ENCODE peak calls at places on chromosomes 5 and 9, in nine cellular contexts. One of them, this sample, is unnamed.

GRCh38 chr5:181265092-181265671 is 4.2 kb upstream of the TRIM52 start:
- DNase-seq in GM23338: no peak
- DNase-seq in endodermal cell: peak
- DNase-seq in SK-N-SH: no peak
- DNase-seq in uterus: no peak
- DNase-seq in CD4-positive, CD25-positive, alpha-beta regulatory T cell: no peak
- DNase-seq in neuronal stem cell: no peak
- DNase-seq in psoas muscle: no peak
- DNase-seq in H9: no peak
- DNase-seq in this sample: no peak

GRCh38 chr5:111299067-111299481 is 74.9 kb downstream of the CAMK4 start:
- DNase-seq in GM23338: peak
- DNase-seq in endodermal cell: no peak
- DNase-seq in SK-N-SH: no peak
- DNase-seq in uterus: no peak
- DNase-seq in CD4-positive, CD25-positive, alpha-beta regulatory T cell: no peak
- DNase-seq in neuronal stem cell: no peak
- DNase-seq in psoas muscle: no peak
- DNase-seq in H9: no peak
- DNase-seq in this sample: no peak

GRCh38 chr5:61030163-61030482 is 85.1 kb downstream of the NDUFAF2 start:
- DNase-seq in GM23338: no peak
- DNase-seq in endodermal cell: no peak
- DNase-seq in SK-N-SH: peak
- DNase-seq in uterus: no peak
- DNase-seq in CD4-positive, CD25-positive, alpha-beta regulatory T cell: no peak
- DNase-seq in neuronal stem cell: no peak
- DNase-seq in psoas muscle: no peak
- DNase-seq in H9: no peak
- DNase-seq in this sample: no peak

GRCh38 chr5:139746691-139747582 is 48.7 kb upstream of the PSD2 start:
- DNase-seq in GM23338: peak
- DNase-seq in endodermal cell: peak
- DNase-seq in SK-N-SH: peak
- DNase-seq in uterus: no peak
- DNase-seq in CD4-positive, CD25-positive, alpha-beta regulatory T cell: peak
- DNase-seq in neuronal stem cell: no peak
- DNase-seq in psoas muscle: no peak
- DNase-seq in H9: peak
- DNase-seq in this sample: peak

GRCh38 chr9:115992834-115993233 is 160.8 kb upstream of the PAPPA start:
- DNase-seq in GM23338: peak
- DNase-seq in endodermal cell: no peak
- DNase-seq in SK-N-SH: no peak
- DNase-seq in uterus: no peak
- DNase-seq in CD4-positive, CD25-positive, alpha-beta regulatory T cell: no peak
- DNase-seq in neuronal stem cell: no peak
- DNase-seq in psoas muscle: no peak
- DNase-seq in H9: no peak
- DNase-seq in this sample: no peak

GRCh38 chr9:88497224-88497623 is 37.8 kb upstream of the NXNL2 start:
- DNase-seq in GM23338: no peak
- DNase-seq in endodermal cell: no peak
- DNase-seq in SK-N-SH: no peak
- DNase-seq in uterus: no peak
- DNase-seq in CD4-positive, CD25-positive, alpha-beta regulatory T cell: no peak
- DNase-seq in neuronal stem cell: no peak
- DNase-seq in psoas muscle: no peak
- DNase-seq in H9: no peak
- DNase-seq in this sample: no peak

GRCh38 chr9:114616684-114617520 is 5.8 kb downstream of the TMEM268 start:
- DNase-seq in GM23338: no peak
- DNase-seq in endodermal cell: no peak
- DNase-seq in SK-N-SH: no peak
- DNase-seq in uterus: peak
- DNase-seq in CD4-positive, CD25-positive, alpha-beta regulatory T cell: no peak
- DNase-seq in neuronal stem cell: no peak
- DNase-seq in psoas muscle: peak
- DNase-seq in H9: no peak
- DNase-seq in this sample: no peak

GRCh38 chr5:154034944-154035343 is 3.8 kb downstream of the FAM114A2 start:
- DNase-seq in GM23338: no peak
- DNase-seq in endodermal cell: no peak
- DNase-seq in SK-N-SH: no peak
- DNase-seq in uterus: no peak
- DNase-seq in CD4-positive, CD25-positive, alpha-beta regulatory T cell: no peak
- DNase-seq in neuronal stem cell: no peak
- DNase-seq in psoas muscle: no peak
- DNase-seq in H9: no peak
- DNase-seq in this sample: no peak

GRCh38 chr5:160434022-160434531 is 12.4 kb downstream of the PTTG1 start:
- DNase-seq in GM23338: peak
- DNase-seq in endodermal cell: peak
- DNase-seq in SK-N-SH: no peak
- DNase-seq in uterus: no peak
- DNase-seq in CD4-positive, CD25-positive, alpha-beta regulatory T cell: no peak
- DNase-seq in neuronal stem cell: peak
- DNase-seq in psoas muscle: no peak
- DNase-seq in H9: peak
- DNase-seq in this sample: no peak

GRCh38 chr9:79221084-79221483 is 350.7 kb upstream of the TLE4 start:
- DNase-seq in GM23338: no peak
- DNase-seq in endodermal cell: no peak
- DNase-seq in SK-N-SH: no peak
- DNase-seq in uterus: no peak
- DNase-seq in CD4-positive, CD25-positive, alpha-beta regulatory T cell: no peak
- DNase-seq in neuronal stem cell: no peak
- DNase-seq in psoas muscle: no peak
- DNase-seq in H9: no peak
- DNase-seq in this sample: no peak

GRCh38 chr5:1437876-1438559 is 7.2 kb downstream of the SLC6A3 start:
- DNase-seq in GM23338: no peak
- DNase-seq in endodermal cell: peak
- DNase-seq in SK-N-SH: peak
- DNase-seq in uterus: no peak
- DNase-seq in CD4-positive, CD25-positive, alpha-beta regulatory T cell: no peak
- DNase-seq in neuronal stem cell: no peak
- DNase-seq in psoas muscle: no peak
- DNase-seq in H9: no peak
- DNase-seq in this sample: no peak

GRCh38 chr5:9626955-9627354 is 3.2 kb downstream of the TAS2R1 start:
- DNase-seq in GM23338: no peak
- DNase-seq in endodermal cell: no peak
- DNase-seq in SK-N-SH: peak
- DNase-seq in uterus: no peak
- DNase-seq in CD4-positive, CD25-positive, alpha-beta regulatory T cell: no peak
- DNase-seq in neuronal stem cell: no peak
- DNase-seq in psoas muscle: no peak
- DNase-seq in H9: no peak
- DNase-seq in this sample: no peak

GRCh38 chr5:168314735-168315411 is 23.4 kb downstream of the WWC1 start:
- DNase-seq in GM23338: peak
- DNase-seq in endodermal cell: peak
- DNase-seq in SK-N-SH: no peak
- DNase-seq in uterus: no peak
- DNase-seq in CD4-positive, CD25-positive, alpha-beta regulatory T cell: no peak
- DNase-seq in neuronal stem cell: no peak
- DNase-seq in psoas muscle: no peak
- DNase-seq in H9: peak
- DNase-seq in this sample: no peak

GRCh38 chr5:87876616-87877015 is 392.0 kb downstream of the TMEM161B start:
- DNase-seq in GM23338: no peak
- DNase-seq in endodermal cell: no peak
- DNase-seq in SK-N-SH: no peak
- DNase-seq in uterus: no peak
- DNase-seq in CD4-positive, CD25-positive, alpha-beta regulatory T cell: no peak
- DNase-seq in neuronal stem cell: no peak
- DNase-seq in psoas muscle: no peak
- DNase-seq in H9: no peak
- DNase-seq in this sample: no peak

GRCh38 chr5:73499756-73500155 is 1.5 kb downstream of the BTF3 start:
- DNase-seq in GM23338: no peak
- DNase-seq in endodermal cell: no peak
- DNase-seq in SK-N-SH: no peak
- DNase-seq in uterus: no peak
- DNase-seq in CD4-positive, CD25-positive, alpha-beta regulatory T cell: no peak
- DNase-seq in neuronal stem cell: no peak
- DNase-seq in psoas muscle: no peak
- DNase-seq in H9: no peak
- DNase-seq in this sample: no peak

GRCh38 chr5:133912951-133913350 is 55.5 kb downstream of the C5orf15 start:
- DNase-seq in GM23338: no peak
- DNase-seq in endodermal cell: no peak
- DNase-seq in SK-N-SH: peak
- DNase-seq in uterus: no peak
- DNase-seq in CD4-positive, CD25-positive, alpha-beta regulatory T cell: no peak
- DNase-seq in neuronal stem cell: no peak
- DNase-seq in psoas muscle: no peak
- DNase-seq in H9: no peak
- DNase-seq in this sample: no peak

GRCh38 chr9:21841133-21841532 is 38.7 kb downstream of the MTAP start:
- DNase-seq in GM23338: no peak
- DNase-seq in endodermal cell: no peak
- DNase-seq in SK-N-SH: no peak
- DNase-seq in uterus: no peak
- DNase-seq in CD4-positive, CD25-positive, alpha-beta regulatory T cell: no peak
- DNase-seq in neuronal stem cell: no peak
- DNase-seq in psoas muscle: no peak
- DNase-seq in H9: no peak
- DNase-seq in this sample: no peak

GRCh38 chr9:8733096-8733954 is 933.7 kb upstream of the DMAC1 start:
- DNase-seq in GM23338: peak
- DNase-seq in endodermal cell: peak
- DNase-seq in SK-N-SH: no peak
- DNase-seq in uterus: no peak
- DNase-seq in CD4-positive, CD25-positive, alpha-beta regulatory T cell: no peak
- DNase-seq in neuronal stem cell: peak
- DNase-seq in psoas muscle: no peak
- DNase-seq in H9: peak
- DNase-seq in this sample: no peak

DNA sequence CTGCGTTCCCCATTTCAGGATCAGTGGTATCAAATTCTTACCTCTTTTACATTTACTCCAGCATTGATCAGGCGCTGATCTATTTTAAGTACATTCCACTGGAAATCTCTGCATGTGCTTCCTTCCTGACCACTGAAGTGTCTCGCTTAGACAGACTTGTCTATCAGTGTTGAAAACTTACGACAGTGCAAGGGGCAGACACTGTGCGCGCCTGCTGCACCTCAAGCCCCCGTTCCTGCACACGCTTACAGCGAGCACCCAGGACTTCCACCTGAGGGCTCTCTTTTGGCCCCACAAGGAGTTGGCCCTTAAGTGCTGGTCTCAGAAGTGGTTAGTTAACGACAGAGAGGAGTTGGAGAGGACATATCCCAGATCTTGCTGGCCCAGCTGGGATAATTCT is 94.6 kb downstream of the LHFPL2 start:
- DNase-seq in GM23338: no peak
- DNase-seq in endodermal cell: no peak
- DNase-seq in SK-N-SH: no peak
- DNase-seq in uterus: no peak
- DNase-seq in CD4-positive, CD25-positive, alpha-beta regulatory T cell: no peak
- DNase-seq in neuronal stem cell: no peak
- DNase-seq in psoas muscle: no peak
- DNase-seq in H9: no peak
- DNase-seq in this sample: no peak
- H3K27ac ChIP-seq in GM23338: no peak
- H3K27ac ChIP-seq in endodermal cell: no peak
- H3K27ac ChIP-seq in SK-N-SH: no peak
- H3K27ac ChIP-seq in uterus: no peak
- H3K27ac ChIP-seq in CD4-positive, CD25-positive, alpha-beta regulatory T cell: no peak
- H3K27ac ChIP-seq in neuronal stem cell: no peak
- H3K27ac ChIP-seq in psoas muscle: no peak
- H3K27ac ChIP-seq in H9: no peak
- H3K27ac ChIP-seq in this sample: no peak

DNA sequence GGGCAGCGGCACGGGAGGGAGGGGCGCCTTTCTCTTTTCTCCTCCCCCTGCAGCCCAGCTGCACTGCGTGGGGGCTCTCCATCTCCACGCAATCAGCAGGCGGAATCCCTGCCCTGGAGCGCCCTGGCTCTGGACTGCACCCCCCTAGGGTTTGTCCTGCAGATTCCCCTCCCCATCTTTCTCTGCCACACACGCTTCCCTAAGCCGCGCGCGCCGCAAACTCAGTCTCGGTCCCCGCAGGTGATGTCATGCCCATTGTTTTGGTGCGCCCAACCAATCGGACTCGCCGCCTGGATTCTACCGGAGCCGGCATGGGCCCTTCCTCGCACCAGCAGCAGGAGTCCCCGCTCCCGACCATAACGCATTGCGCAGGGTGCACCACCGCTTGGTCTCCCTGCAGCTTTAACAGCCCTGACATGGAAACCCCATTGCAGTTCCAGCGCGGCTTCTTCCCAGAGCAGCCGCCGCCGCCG is at the start of gene KCNN2:
- DNase-seq in GM23338: peak
- DNase-seq in endodermal cell: peak
- DNase-seq in SK-N-SH: peak
- DNase-seq in uterus: peak
- DNase-seq in CD4-positive, CD25-positive, alpha-beta regulatory T cell: no peak
- DNase-seq in neuronal stem cell: peak
- DNase-seq in psoas muscle: peak
- DNase-seq in H9: peak
- DNase-seq in this sample: no peak
- H3K27ac ChIP-seq in GM23338: peak
- H3K27ac ChIP-seq in endodermal cell: peak
- H3K27ac ChIP-seq in SK-N-SH: no peak
- H3K27ac ChIP-seq in uterus: peak
- H3K27ac ChIP-seq in CD4-positive, CD25-positive, alpha-beta regulatory T cell: no peak
- H3K27ac ChIP-seq in neuronal stem cell: peak
- H3K27ac ChIP-seq in psoas muscle: peak
- H3K27ac ChIP-seq in H9: peak
- H3K27ac ChIP-seq in this sample: no peak

DNA sequence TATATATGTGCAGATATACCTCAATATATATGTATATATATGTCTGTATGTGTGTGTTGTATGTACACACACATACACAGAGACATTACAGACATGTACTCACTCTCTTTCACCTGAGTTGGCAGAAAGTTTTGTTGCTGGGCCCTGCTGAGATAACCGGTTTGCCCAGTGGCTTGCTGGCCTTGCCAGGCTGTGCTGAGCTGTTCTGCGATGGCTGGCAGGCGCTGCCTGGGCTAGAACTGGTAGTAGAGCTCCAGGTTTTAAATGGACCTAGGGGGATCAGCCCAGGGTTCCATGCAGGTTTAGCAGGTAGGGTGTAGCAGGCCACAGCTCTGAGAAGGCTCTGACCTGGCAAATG is 394.3 kb downstream of the GADD45G start:
- DNase-seq in GM23338: no peak
- DNase-seq in endodermal cell: no peak
- DNase-seq in SK-N-SH: no peak
- DNase-seq in uterus: no peak
- DNase-seq in CD4-positive, CD25-positive, alpha-beta regulatory T cell: no peak
- DNase-seq in neuronal stem cell: no peak
- DNase-seq in psoas muscle: no peak
- DNase-seq in H9: no peak
- DNase-seq in this sample: no peak
- H3K27ac ChIP-seq in GM23338: no peak
- H3K27ac ChIP-seq in endodermal cell: no peak
- H3K27ac ChIP-seq in SK-N-SH: no peak
- H3K27ac ChIP-seq in uterus: peak
- H3K27ac ChIP-seq in CD4-positive, CD25-positive, alpha-beta regulatory T cell: no peak
- H3K27ac ChIP-seq in neuronal stem cell: no peak
- H3K27ac ChIP-seq in psoas muscle: peak
- H3K27ac ChIP-seq in H9: no peak
- H3K27ac ChIP-seq in this sample: no peak

GRCh38 chr5:96968614-96969013 is 32.7 kb downstream of the LNPEP start:
- DNase-seq in GM23338: no peak
- DNase-seq in endodermal cell: no peak
- DNase-seq in SK-N-SH: no peak
- DNase-seq in uterus: no peak
- DNase-seq in CD4-positive, CD25-positive, alpha-beta regulatory T cell: no peak
- DNase-seq in neuronal stem cell: no peak
- DNase-seq in psoas muscle: no peak
- DNase-seq in H9: no peak
- DNase-seq in this sample: no peak
- H3K27ac ChIP-seq in GM23338: no peak
- H3K27ac ChIP-seq in endodermal cell: no peak
- H3K27ac ChIP-seq in SK-N-SH: no peak
- H3K27ac ChIP-seq in uterus: peak
- H3K27ac ChIP-seq in CD4-positive, CD25-positive, alpha-beta regulatory T cell: no peak
- H3K27ac ChIP-seq in neuronal stem cell: no peak
- H3K27ac ChIP-seq in psoas muscle: peak
- H3K27ac ChIP-seq in H9: no peak
- H3K27ac ChIP-seq in this sample: no peak